ENCODE peak calls at places on chromosomes 6 and 20, in ten cellular contexts. One of them, this sample, is unnamed. For H3K27me3, the result is how much of the 10 kb centered on the place peaks cover.

GRCh38 chr6:148251286-148251685 is 91.4 kb upstream of the SASH1 start:
- DNase-seq in lower lobe of right lung: no peak
- DNase-seq in neural progenitor cell: peak
- DNase-seq in esophagus muscularis mucosa: no peak
- DNase-seq in bronchial epithelial cell: peak
- DNase-seq in Caco-2: no peak
- DNase-seq in transverse colon: no peak
- DNase-seq in HL-60: peak
- DNase-seq in heart left ventricle: no peak
- DNase-seq in upper lobe of left lung: no peak
- DNase-seq in this sample: no peak

GRCh38 chr6:107740496-107741190 is 83.5 kb downstream of the SCML4 start:
- DNase-seq in heart left ventricle: no peak
- DNase-seq in lower lobe of right lung: no peak
- DNase-seq in esophagus muscularis mucosa: peak
- DNase-seq in bronchial epithelial cell: no peak
- DNase-seq in transverse colon: peak
- DNase-seq in HL-60: no peak
- DNase-seq in upper lobe of left lung: no peak
- DNase-seq in neural progenitor cell: no peak
- DNase-seq in Caco-2: no peak
- DNase-seq in this sample: peak

GRCh38 chr6:134703206-134703605 is 246.7 kb downstream of the ALDH8A1 start:
- DNase-seq in heart left ventricle: no peak
- DNase-seq in bronchial epithelial cell: no peak
- DNase-seq in lower lobe of right lung: no peak
- DNase-seq in neural progenitor cell: no peak
- DNase-seq in esophagus muscularis mucosa: no peak
- DNase-seq in upper lobe of left lung: no peak
- DNase-seq in Caco-2: no peak
- DNase-seq in transverse colon: no peak
- DNase-seq in HL-60: no peak
- DNase-seq in this sample: no peak

GRCh38 chr6:13367396-13367795 is 39.1 kb upstream of the TBC1D7 start:
- DNase-seq in heart left ventricle: no peak
- DNase-seq in transverse colon: no peak
- DNase-seq in Caco-2: no peak
- DNase-seq in neural progenitor cell: peak
- DNase-seq in upper lobe of left lung: no peak
- DNase-seq in HL-60: no peak
- DNase-seq in esophagus muscularis mucosa: no peak
- DNase-seq in bronchial epithelial cell: no peak
- DNase-seq in lower lobe of right lung: no peak
- DNase-seq in this sample: no peak

GRCh38 chr20:61719691-61720347 is 345.9 kb downstream of the TAF4 start:
- DNase-seq in heart left ventricle: no peak
- DNase-seq in bronchial epithelial cell: no peak
- DNase-seq in Caco-2: no peak
- DNase-seq in HL-60: peak
- DNase-seq in neural progenitor cell: peak
- DNase-seq in lower lobe of right lung: no peak
- DNase-seq in esophagus muscularis mucosa: no peak
- DNase-seq in transverse colon: no peak
- DNase-seq in upper lobe of left lung: no peak
- DNase-seq in this sample: no peak

GRCh38 chr20:22404609-22405170 is 179.7 kb downstream of the FOXA2 start:
- DNase-seq in esophagus muscularis mucosa: no peak
- DNase-seq in lower lobe of right lung: no peak
- DNase-seq in transverse colon: no peak
- DNase-seq in Caco-2: no peak
- DNase-seq in bronchial epithelial cell: no peak
- DNase-seq in heart left ventricle: no peak
- DNase-seq in neural progenitor cell: no peak
- DNase-seq in HL-60: no peak
- DNase-seq in upper lobe of left lung: no peak
- DNase-seq in this sample: no peak

GRCh38 chr6:10256113-10256690 is 158.7 kb downstream of the TFAP2A start:
- DNase-seq in heart left ventricle: no peak
- DNase-seq in upper lobe of left lung: no peak
- DNase-seq in Caco-2: no peak
- DNase-seq in transverse colon: no peak
- DNase-seq in lower lobe of right lung: no peak
- DNase-seq in bronchial epithelial cell: no peak
- DNase-seq in HL-60: no peak
- DNase-seq in neural progenitor cell: peak
- DNase-seq in esophagus muscularis mucosa: no peak
- DNase-seq in this sample: no peak

GRCh38 chr6:82818727-82819126 is 246.9 kb downstream of the UBE3D start:
- DNase-seq in lower lobe of right lung: no peak
- DNase-seq in HL-60: no peak
- DNase-seq in Caco-2: no peak
- DNase-seq in esophagus muscularis mucosa: no peak
- DNase-seq in upper lobe of left lung: no peak
- DNase-seq in bronchial epithelial cell: peak
- DNase-seq in heart left ventricle: no peak
- DNase-seq in neural progenitor cell: no peak
- DNase-seq in transverse colon: no peak
- DNase-seq in this sample: no peak

GRCh38 chr6:56752009-56752408 is 109.3 kb upstream of the DST start:
- DNase-seq in transverse colon: no peak
- DNase-seq in HL-60: no peak
- DNase-seq in heart left ventricle: no peak
- DNase-seq in upper lobe of left lung: peak
- DNase-seq in Caco-2: no peak
- DNase-seq in lower lobe of right lung: no peak
- DNase-seq in neural progenitor cell: peak
- DNase-seq in esophagus muscularis mucosa: no peak
- DNase-seq in bronchial epithelial cell: peak
- DNase-seq in this sample: no peak

GRCh38 chr6:13538084-13538483 is 36.3 kb upstream of the SIRT5 start:
- DNase-seq in lower lobe of right lung: no peak
- DNase-seq in bronchial epithelial cell: peak
- DNase-seq in esophagus muscularis mucosa: no peak
- DNase-seq in upper lobe of left lung: no peak
- DNase-seq in heart left ventricle: no peak
- DNase-seq in neural progenitor cell: no peak
- DNase-seq in transverse colon: no peak
- DNase-seq in Caco-2: no peak
- DNase-seq in HL-60: no peak
- DNase-seq in this sample: no peak

GRCh38 chr6:130001229-130001554 is 17.2 kb upstream of the L3MBTL3 start:
- DNase-seq in upper lobe of left lung: no peak
- DNase-seq in heart left ventricle: no peak
- DNase-seq in neural progenitor cell: no peak
- DNase-seq in transverse colon: no peak
- DNase-seq in esophagus muscularis mucosa: no peak
- DNase-seq in Caco-2: no peak
- DNase-seq in lower lobe of right lung: no peak
- DNase-seq in bronchial epithelial cell: peak
- DNase-seq in HL-60: no peak
- DNase-seq in this sample: no peak

GRCh38 chr20:17226410-17227198 is at the start of gene PCSK2:
- DNase-seq in transverse colon: peak
- DNase-seq in neural progenitor cell: peak
- DNase-seq in HL-60: no peak
- DNase-seq in esophagus muscularis mucosa: no peak
- DNase-seq in lower lobe of right lung: peak
- DNase-seq in bronchial epithelial cell: peak
- DNase-seq in Caco-2: no peak
- DNase-seq in upper lobe of left lung: peak
- DNase-seq in heart left ventricle: peak
- DNase-seq in this sample: no peak

GRCh38 chr6:113855500-113856010 is 1.6 kb upstream of the MARCKS start:
- DNase-seq in neural progenitor cell: peak
- DNase-seq in bronchial epithelial cell: no peak
- DNase-seq in HL-60: no peak
- DNase-seq in Caco-2: peak
- DNase-seq in heart left ventricle: no peak
- DNase-seq in upper lobe of left lung: no peak
- DNase-seq in transverse colon: peak
- DNase-seq in esophagus muscularis mucosa: no peak
- DNase-seq in lower lobe of right lung: peak
- DNase-seq in this sample: no peak

GRCh38 chr6:126721581-126722145 is 381.7 kb downstream of the CENPW start:
- DNase-seq in Caco-2: no peak
- DNase-seq in bronchial epithelial cell: peak
- DNase-seq in esophagus muscularis mucosa: no peak
- DNase-seq in HL-60: no peak
- DNase-seq in neural progenitor cell: no peak
- DNase-seq in transverse colon: no peak
- DNase-seq in lower lobe of right lung: no peak
- DNase-seq in upper lobe of left lung: no peak
- DNase-seq in heart left ventricle: no peak
- DNase-seq in this sample: no peak

GRCh38 chr6:170186006-170186908 is 104.6 kb downstream of the DLL1 start:
- DNase-seq in bronchial epithelial cell: peak
- DNase-seq in esophagus muscularis mucosa: peak
- DNase-seq in neural progenitor cell: no peak
- DNase-seq in lower lobe of right lung: no peak
- DNase-seq in upper lobe of left lung: peak
- DNase-seq in Caco-2: no peak
- DNase-seq in transverse colon: no peak
- DNase-seq in heart left ventricle: no peak
- DNase-seq in HL-60: no peak
- DNase-seq in this sample: peak

GRCh38 chr20:49447946-49448809 is 34.3 kb downstream of the KCNB1 start:
- DNase-seq in Caco-2: no peak
- DNase-seq in heart left ventricle: no peak
- DNase-seq in lower lobe of right lung: no peak
- DNase-seq in transverse colon: no peak
- DNase-seq in bronchial epithelial cell: no peak
- DNase-seq in HL-60: no peak
- DNase-seq in neural progenitor cell: peak
- DNase-seq in upper lobe of left lung: no peak
- DNase-seq in esophagus muscularis mucosa: no peak
- DNase-seq in this sample: no peak

GRCh38 chr6:137852346-137852745 is 14.7 kb upstream of the TNFAIP3 start:
- DNase-seq in esophagus muscularis mucosa: no peak
- DNase-seq in transverse colon: no peak
- DNase-seq in HL-60: no peak
- DNase-seq in upper lobe of left lung: no peak
- DNase-seq in neural progenitor cell: no peak
- DNase-seq in Caco-2: no peak
- DNase-seq in lower lobe of right lung: no peak
- DNase-seq in heart left ventricle: no peak
- DNase-seq in bronchial epithelial cell: peak
- DNase-seq in this sample: no peak

DNA sequence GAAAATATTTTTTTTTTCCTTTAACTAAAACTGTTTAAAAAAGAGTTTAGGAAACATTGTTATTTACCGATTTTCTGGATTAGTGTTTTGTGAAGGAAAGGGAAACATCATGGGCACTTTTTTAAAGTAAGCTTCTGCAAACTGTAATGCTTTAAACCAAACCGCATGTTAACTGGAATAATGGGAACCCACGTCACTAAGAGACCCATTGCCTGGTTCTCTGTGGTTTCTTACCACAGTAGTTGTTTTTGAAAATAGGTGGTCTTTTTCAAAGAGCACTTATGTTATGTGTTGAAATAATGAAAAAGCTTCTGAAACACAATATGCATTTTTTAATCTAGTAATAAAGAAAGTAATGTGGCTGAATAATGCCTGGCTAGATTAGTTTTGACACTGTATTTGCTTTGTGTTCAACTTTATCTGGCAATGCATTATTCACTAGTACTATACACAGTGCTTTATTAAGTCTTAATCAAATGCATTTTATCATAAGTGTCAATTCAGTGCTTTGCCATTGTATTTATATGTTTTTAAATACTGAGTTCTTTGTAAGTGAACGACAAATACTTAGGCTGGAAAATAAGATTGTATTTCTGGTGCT is 754.1 kb upstream of the FLRT3 start:
- DNase-seq in bronchial epithelial cell: no peak
- DNase-seq in upper lobe of left lung: no peak
- DNase-seq in esophagus muscularis mucosa: no peak
- DNase-seq in transverse colon: no peak
- DNase-seq in neural progenitor cell: no peak
- DNase-seq in lower lobe of right lung: no peak
- DNase-seq in Caco-2: no peak
- DNase-seq in heart left ventricle: no peak
- DNase-seq in HL-60: no peak
- DNase-seq in this sample: no peak
- H3K4me3 ChIP-seq in bronchial epithelial cell: no peak
- H3K4me3 ChIP-seq in upper lobe of left lung: no peak
- H3K4me3 ChIP-seq in esophagus muscularis mucosa: no peak
- H3K4me3 ChIP-seq in transverse colon: no peak
- H3K4me3 ChIP-seq in neural progenitor cell: no peak
- H3K4me3 ChIP-seq in lower lobe of right lung: no peak
- H3K4me3 ChIP-seq in Caco-2: no peak
- H3K4me3 ChIP-seq in heart left ventricle: no peak
- H3K4me3 ChIP-seq in HL-60: no peak
- H3K4me3 ChIP-seq in this sample: no peak

DNA sequence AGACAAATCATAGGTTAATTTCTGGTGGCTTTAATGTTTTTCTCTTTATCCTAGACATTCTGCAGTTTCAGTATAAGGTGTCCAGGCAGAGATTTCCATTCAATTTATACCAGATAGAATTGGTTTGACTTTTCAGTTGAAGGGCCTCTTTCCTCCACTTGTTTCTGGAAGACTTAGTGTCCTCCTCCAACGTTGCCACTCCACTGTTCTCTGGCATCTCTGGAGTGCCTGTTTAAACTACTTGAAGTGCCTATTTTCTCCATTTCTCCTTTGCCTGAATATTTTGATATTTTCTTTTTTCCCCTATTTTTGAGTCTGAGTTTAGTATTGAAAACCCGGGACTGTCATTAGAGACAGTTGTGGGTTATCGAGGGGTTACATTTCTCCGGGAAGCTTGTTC is 27.7 kb downstream of the EDN3 start:
- DNase-seq in bronchial epithelial cell: no peak
- DNase-seq in upper lobe of left lung: no peak
- DNase-seq in lower lobe of right lung: no peak
- DNase-seq in Caco-2: no peak
- DNase-seq in neural progenitor cell: no peak
- DNase-seq in HL-60: no peak
- DNase-seq in esophagus muscularis mucosa: no peak
- DNase-seq in heart left ventricle: no peak
- DNase-seq in transverse colon: no peak
- DNase-seq in this sample: no peak
- TF ChIP-seq CTCF in bronchial epithelial cell: no peak
- TF ChIP-seq CTCF in upper lobe of left lung: no peak
- TF ChIP-seq CTCF in lower lobe of right lung: no peak
- TF ChIP-seq CTCF in Caco-2: no peak
- TF ChIP-seq CTCF in neural progenitor cell: no peak
- TF ChIP-seq CTCF in HL-60: no peak
- TF ChIP-seq CTCF in esophagus muscularis mucosa: no peak
- TF ChIP-seq CTCF in heart left ventricle: no peak
- TF ChIP-seq CTCF in transverse colon: no peak
- TF ChIP-seq CTCF in this sample: no peak

GRCh38 chr20:63028461-63028921 is 21.7 kb upstream of the BHLHE23 start:
- DNase-seq in upper lobe of left lung: no peak
- DNase-seq in lower lobe of right lung: peak
- DNase-seq in esophagus muscularis mucosa: no peak
- DNase-seq in heart left ventricle: no peak
- DNase-seq in transverse colon: no peak
- DNase-seq in bronchial epithelial cell: no peak
- DNase-seq in HL-60: no peak
- DNase-seq in Caco-2: peak
- DNase-seq in neural progenitor cell: peak
- DNase-seq in this sample: no peak
- H3K27me3 ChIP-seq in upper lobe of left lung: under half
- H3K27me3 ChIP-seq in lower lobe of right lung: half or more
- H3K27me3 ChIP-seq in esophagus muscularis mucosa: half or more
- H3K27me3 ChIP-seq in heart left ventricle: half or more
- H3K27me3 ChIP-seq in transverse colon: half or more
- H3K27me3 ChIP-seq in bronchial epithelial cell: under half
- H3K27me3 ChIP-seq in HL-60: under half
- H3K27me3 ChIP-seq in Caco-2: under half
- H3K27me3 ChIP-seq in neural progenitor cell: half or more
- H3K27me3 ChIP-seq in this sample: under half

GRCh38 chr6:37103169-37104039 is 66.5 kb upstream of the PIM1 start:
- DNase-seq in heart left ventricle: peak
- DNase-seq in bronchial epithelial cell: peak
- DNase-seq in HL-60: peak
- DNase-seq in transverse colon: peak
- DNase-seq in esophagus muscularis mucosa: no peak
- DNase-seq in Caco-2: peak
- DNase-seq in neural progenitor cell: peak
- DNase-seq in upper lobe of left lung: peak
- DNase-seq in lower lobe of right lung: peak
- DNase-seq in this sample: no peak
- H3K4me3 ChIP-seq in heart left ventricle: no peak
- H3K4me3 ChIP-seq in bronchial epithelial cell: peak
- H3K4me3 ChIP-seq in HL-60: no peak
- H3K4me3 ChIP-seq in transverse colon: peak
- H3K4me3 ChIP-seq in esophagus muscularis mucosa: peak
- H3K4me3 ChIP-seq in Caco-2: peak
- H3K4me3 ChIP-seq in neural progenitor cell: peak
- H3K4me3 ChIP-seq in upper lobe of left lung: peak
- H3K4me3 ChIP-seq in lower lobe of right lung: peak
- H3K4me3 ChIP-seq in this sample: peak

This sample was measured in vagina.